ENCODE peak calls at places on chromosomes 4 and X, in four cellular contexts. One of them, this sample, is unnamed.

GRCh38 chrX:22105231-22105630 is 73.1 kb downstream of the PHEX start:
- DNase-seq in IMR-90: peak; percentile 55
- DNase-seq in testis: peak; percentile 15
- DNase-seq in CD8-positive, alpha-beta T cell: no peak
- DNase-seq in this sample: no peak

GRCh38 chr4:32462944-32463343 is 1742.8 kb downstream of the PCDH7 start:
- DNase-seq in testis: peak; percentile 16
- DNase-seq in CD8-positive, alpha-beta T cell: no peak
- DNase-seq in IMR-90: peak; percentile 3
- DNase-seq in this sample: no peak

GRCh38 chr4:108644237-108644636 is 6.2 kb upstream of the OSTC start:
- DNase-seq in testis: no peak
- DNase-seq in CD8-positive, alpha-beta T cell: no peak
- DNase-seq in IMR-90: peak; percentile 21
- DNase-seq in this sample: no peak

GRCh38 chrX:129689881-129690280 is 35.1 kb upstream of the APLN start:
- DNase-seq in CD8-positive, alpha-beta T cell: no peak
- DNase-seq in testis: no peak
- DNase-seq in IMR-90: no peak
- DNase-seq in this sample: no peak

GRCh38 chr4:119729815-119730643 is 101.4 kb upstream of the PDE5A start:
- DNase-seq in IMR-90: peak; percentile 98
- DNase-seq in CD8-positive, alpha-beta T cell: no peak
- DNase-seq in testis: peak; percentile 28
- DNase-seq in this sample: no peak

GRCh38 chrX:104750146-104750699 is 184.2 kb downstream of the IL1RAPL2 start:
- DNase-seq in testis: no peak
- DNase-seq in IMR-90: no peak
- DNase-seq in CD8-positive, alpha-beta T cell: no peak
- DNase-seq in this sample: no peak

GRCh38 chr4:77586953-77587383 is 18.7 kb upstream of the CXCL13 start:
- DNase-seq in CD8-positive, alpha-beta T cell: no peak
- DNase-seq in IMR-90: no peak
- DNase-seq in testis: no peak
- DNase-seq in this sample: peak; percentile 10

GRCh38 chrX:150514462-150514861 is 54.0 kb upstream of the MTM1 start:
- DNase-seq in CD8-positive, alpha-beta T cell: no peak
- DNase-seq in testis: no peak
- DNase-seq in IMR-90: no peak
- DNase-seq in this sample: no peak

GRCh38 chr4:89044147-89044900 is 12.7 kb downstream of the FAM13A start:
- DNase-seq in CD8-positive, alpha-beta T cell: no peak
- DNase-seq in IMR-90: no peak
- DNase-seq in testis: no peak
- DNase-seq in this sample: no peak

GRCh38 chrX:87727615-87728014 is 210.0 kb downstream of the KLHL4 start:
- DNase-seq in IMR-90: no peak
- DNase-seq in CD8-positive, alpha-beta T cell: no peak
- DNase-seq in testis: no peak
- DNase-seq in this sample: no peak

GRCh38 chrX:87525771-87526229 is 8.2 kb downstream of the KLHL4 start:
- DNase-seq in IMR-90: peak; percentile 78
- DNase-seq in testis: no peak
- DNase-seq in CD8-positive, alpha-beta T cell: no peak
- DNase-seq in this sample: no peak

GRCh38 chr4:71377561-71377960 is 38.7 kb downstream of the SLC4A4 start:
- DNase-seq in testis: no peak
- DNase-seq in IMR-90: peak; percentile 95
- DNase-seq in CD8-positive, alpha-beta T cell: no peak
- DNase-seq in this sample: no peak

GRCh38 chrX:133005038-133005437 is 46.6 kb upstream of the HS6ST2 start:
- DNase-seq in testis: no peak
- DNase-seq in CD8-positive, alpha-beta T cell: no peak
- DNase-seq in IMR-90: peak; percentile 1
- DNase-seq in this sample: no peak

GRCh38 chr4:184349283-184350039 is 124.9 kb downstream of the IRF2 start:
- DNase-seq in CD8-positive, alpha-beta T cell: no peak
- DNase-seq in testis: peak; percentile 30
- DNase-seq in IMR-90: no peak
- DNase-seq in this sample: no peak

GRCh38 chr4:17736484-17736883 is 44.9 kb downstream of the FAM184B start:
- DNase-seq in IMR-90: no peak
- DNase-seq in testis: no peak
- DNase-seq in CD8-positive, alpha-beta T cell: no peak
- DNase-seq in this sample: no peak

GRCh38 chrX:123489011-123489410 is 243.8 kb downstream of the THOC2 start:
- DNase-seq in testis: no peak
- DNase-seq in IMR-90: peak; percentile 5
- DNase-seq in CD8-positive, alpha-beta T cell: no peak
- DNase-seq in this sample: no peak

GRCh38 chr4:19164334-19164733 is 1087.4 kb upstream of the SLIT2 start:
- DNase-seq in testis: no peak
- DNase-seq in IMR-90: no peak
- DNase-seq in CD8-positive, alpha-beta T cell: no peak
- DNase-seq in this sample: no peak

GRCh38 chr4:164748375-164748774 is 5.6 kb upstream of the SMIM31 start:
- DNase-seq in IMR-90: peak; percentile 19
- DNase-seq in testis: no peak
- DNase-seq in CD8-positive, alpha-beta T cell: no peak
- DNase-seq in this sample: no peak

GRCh38 chr4:20252656-20253271 is 1.1 kb downstream of the SLIT2 start:
- DNase-seq in CD8-positive, alpha-beta T cell: no peak
- DNase-seq in testis: peak; percentile 29
- DNase-seq in IMR-90: peak; percentile 39
- DNase-seq in this sample: no peak

GRCh38 chr4:113435893-113436292 is 325.6 kb downstream of the CAMK2D start:
- DNase-seq in CD8-positive, alpha-beta T cell: no peak
- DNase-seq in IMR-90: peak; percentile 75
- DNase-seq in testis: peak; percentile 33
- DNase-seq in this sample: peak; percentile 1

GRCh38 chr4:48899950-48900349 is 6.6 kb downstream of the OCIAD2 start:
- DNase-seq in testis: peak; percentile 61
- DNase-seq in IMR-90: peak; percentile 19
- DNase-seq in CD8-positive, alpha-beta T cell: no peak
- DNase-seq in this sample: no peak

GRCh38 chr4:186765138-186765537 is 41.5 kb upstream of the FAT1 start:
- DNase-seq in CD8-positive, alpha-beta T cell: no peak
- DNase-seq in testis: no peak
- DNase-seq in IMR-90: peak; percentile 20
- DNase-seq in this sample: no peak

GRCh38 chr4:3729885-3730226 is 36.3 kb upstream of the ADRA2C start:
- DNase-seq in IMR-90: no peak
- DNase-seq in testis: no peak
- DNase-seq in CD8-positive, alpha-beta T cell: no peak
- DNase-seq in this sample: no peak

GRCh38 chrX:17860179-17860780 is 818 bp downstream of the RAI2 start:
- DNase-seq in testis: peak; percentile 16
- DNase-seq in IMR-90: no peak
- DNase-seq in CD8-positive, alpha-beta T cell: no peak
- DNase-seq in this sample: no peak

GRCh38 chrX:46770006-46770816 is 11.3 kb upstream of the SLC9A7 start:
- DNase-seq in CD8-positive, alpha-beta T cell: no peak
- DNase-seq in testis: no peak
- DNase-seq in IMR-90: peak; percentile 62
- DNase-seq in this sample: no peak

GRCh38 chr4:125317526-125317880 is 2.7 kb downstream of the FAT4 start:
- DNase-seq in IMR-90: peak; percentile 54
- DNase-seq in testis: peak; percentile 83
- DNase-seq in CD8-positive, alpha-beta T cell: no peak
- DNase-seq in this sample: no peak

GRCh38 chr4:98865059-98865458 is 63.9 kb downstream of the EIF4E start:
- DNase-seq in IMR-90: no peak
- DNase-seq in CD8-positive, alpha-beta T cell: no peak
- DNase-seq in testis: no peak
- DNase-seq in this sample: no peak

GRCh38 chrX:49192722-49193328 is 6.7 kb upstream of the PRICKLE3 start:
- DNase-seq in IMR-90: peak; percentile 25
- DNase-seq in testis: peak; percentile 35
- DNase-seq in CD8-positive, alpha-beta T cell: no peak
- DNase-seq in this sample: peak; percentile 19

GRCh38 chr4:185774815-185775684 is 36.9 kb downstream of the SORBS2 start:
- DNase-seq in IMR-90: peak; percentile 74
- DNase-seq in CD8-positive, alpha-beta T cell: no peak
- DNase-seq in testis: no peak
- DNase-seq in this sample: no peak

GRCh38 chrX:150060406-150060805 is 122.1 kb upstream of the EOLA2 start:
- DNase-seq in testis: no peak
- DNase-seq in IMR-90: peak; percentile 76
- DNase-seq in CD8-positive, alpha-beta T cell: no peak
- DNase-seq in this sample: no peak

GRCh38 chr4:73944061-73944875 is 37.6 kb downstream of the PF4 start:
- DNase-seq in CD8-positive, alpha-beta T cell: no peak
- DNase-seq in IMR-90: no peak
- DNase-seq in testis: peak; percentile 51
- DNase-seq in this sample: no peak

GRCh38 chr4:84995386-84995785 is 28.9 kb upstream of the WDFY3 start:
- DNase-seq in IMR-90: no peak
- DNase-seq in CD8-positive, alpha-beta T cell: no peak
- DNase-seq in testis: no peak
- DNase-seq in this sample: no peak

GRCh38 chr4:15234585-15235126 is 193.2 kb upstream of the C1QTNF7 start:
- DNase-seq in testis: no peak
- DNase-seq in CD8-positive, alpha-beta T cell: no peak
- DNase-seq in IMR-90: peak; percentile 98
- DNase-seq in this sample: no peak

GRCh38 chrX:2629316-2630168 is 61.6 kb upstream of the CD99 start:
- DNase-seq in testis: peak; percentile 46
- DNase-seq in CD8-positive, alpha-beta T cell: no peak
- DNase-seq in IMR-90: no peak
- DNase-seq in this sample: peak; percentile 80
- H3K27ac ChIP-seq in testis: peak overlapping the region; percentile 82
- H3K27ac ChIP-seq in CD8-positive, alpha-beta T cell: peak overlapping the region; percentile 27
- H3K27ac ChIP-seq in IMR-90: no peak overlapping the region
- H3K27ac ChIP-seq in this sample: peak overlapping the region; percentile 57

GRCh38 chrX:152831391-152831790 is 528 bp downstream of the NSDHL start:
- DNase-seq in testis: no peak
- DNase-seq in CD8-positive, alpha-beta T cell: no peak
- DNase-seq in IMR-90: no peak
- DNase-seq in this sample: no peak
- H3K27ac ChIP-seq in testis: no peak overlapping the region
- H3K27ac ChIP-seq in CD8-positive, alpha-beta T cell: peak overlapping the region; percentile 67
- H3K27ac ChIP-seq in IMR-90: peak overlapping the region; percentile 69
- H3K27ac ChIP-seq in this sample: peak overlapping the region; percentile 62

GRCh38 chr4:123599920-123600394 is 203.4 kb downstream of the SPRY1 start:
- DNase-seq in testis: peak; percentile 93
- DNase-seq in CD8-positive, alpha-beta T cell: peak; percentile 50
- DNase-seq in IMR-90: peak; percentile 5
- DNase-seq in this sample: peak; percentile 64
- H3K27ac ChIP-seq in testis: peak overlapping the region; percentile 79
- H3K27ac ChIP-seq in CD8-positive, alpha-beta T cell: no peak overlapping the region
- H3K27ac ChIP-seq in IMR-90: peak overlapping the region; percentile 17
- H3K27ac ChIP-seq in this sample: no peak overlapping the region

GRCh38 chr4:24598025-24598424 is 13.7 kb upstream of the DHX15 start:
- DNase-seq in testis: no peak
- DNase-seq in CD8-positive, alpha-beta T cell: no peak
- DNase-seq in IMR-90: peak; percentile 12
- DNase-seq in this sample: no peak
- H3K27ac ChIP-seq in testis: no peak overlapping the region
- H3K27ac ChIP-seq in CD8-positive, alpha-beta T cell: no peak overlapping the region
- H3K27ac ChIP-seq in IMR-90: no peak overlapping the region
- H3K27ac ChIP-seq in this sample: no peak overlapping the region

GRCh38 chrX:39766085-39766726 is 331.6 kb downstream of the BCOR start:
- DNase-seq in CD8-positive, alpha-beta T cell: no peak
- DNase-seq in IMR-90: no peak
- DNase-seq in testis: no peak
- DNase-seq in this sample: peak; percentile 48
- H3K27ac ChIP-seq in CD8-positive, alpha-beta T cell: peak overlapping the region; percentile 40
- H3K27ac ChIP-seq in IMR-90: no peak overlapping the region
- H3K27ac ChIP-seq in testis: no peak overlapping the region
- H3K27ac ChIP-seq in this sample: peak overlapping the region; percentile 50

GRCh38 chrX:45622538-45622937 is 421.9 kb upstream of the DIPK2B start:
- DNase-seq in testis: no peak
- DNase-seq in CD8-positive, alpha-beta T cell: no peak
- DNase-seq in IMR-90: peak; percentile 65
- DNase-seq in this sample: no peak
- H3K27ac ChIP-seq in testis: no peak overlapping the region
- H3K27ac ChIP-seq in CD8-positive, alpha-beta T cell: no peak overlapping the region
- H3K27ac ChIP-seq in IMR-90: peak overlapping the region; percentile 78
- H3K27ac ChIP-seq in this sample: no peak overlapping the region